ENCODE peak calls at places on chromosomes 1 and 21, in seven cellular contexts. One of them, this sample, is unnamed. For H3K9me3, the result is how much of the 10 kb centered on the place peaks cover.

GRCh38 chr21:43817157-43818086 is 28.0 kb downstream of the RRP1 start:
- DNase-seq in neural progenitor cell: no peak
- DNase-seq in OCI-LY7: no peak
- DNase-seq in heart right ventricle: no peak
- DNase-seq in stomach: no peak
- DNase-seq in AG04450: no peak
- DNase-seq in DND-41: no peak
- DNase-seq in this sample: no peak

GRCh38 chr1:214472362-214472761 is 79.0 kb downstream of the PTPN14 start:
- DNase-seq in OCI-LY7: no peak
- DNase-seq in neural progenitor cell: no peak
- DNase-seq in AG04450: no peak
- DNase-seq in stomach: no peak
- DNase-seq in DND-41: no peak
- DNase-seq in heart right ventricle: no peak
- DNase-seq in this sample: no peak

GRCh38 chr1:26288311-26288941 is 8.5 kb downstream of the SH3BGRL3 start:
- DNase-seq in heart right ventricle: no peak
- DNase-seq in AG04450: no peak
- DNase-seq in stomach: no peak
- DNase-seq in neural progenitor cell: no peak
- DNase-seq in DND-41: peak
- DNase-seq in OCI-LY7: peak
- DNase-seq in this sample: no peak

GRCh38 chr1:159248311-159248710 is 43.6 kb downstream of the ACKR1 start:
- DNase-seq in neural progenitor cell: no peak
- DNase-seq in stomach: no peak
- DNase-seq in OCI-LY7: no peak
- DNase-seq in DND-41: no peak
- DNase-seq in AG04450: no peak
- DNase-seq in heart right ventricle: no peak
- DNase-seq in this sample: no peak

GRCh38 chr1:17734609-17735008 is 20.5 kb upstream of the ACTL8 start:
- DNase-seq in OCI-LY7: no peak
- DNase-seq in neural progenitor cell: no peak
- DNase-seq in stomach: no peak
- DNase-seq in heart right ventricle: no peak
- DNase-seq in AG04450: no peak
- DNase-seq in DND-41: no peak
- DNase-seq in this sample: no peak

GRCh38 chr1:16716691-16717173 is 23.6 kb upstream of the RNU1-4 start:
- DNase-seq in OCI-LY7: peak
- DNase-seq in stomach: peak
- DNase-seq in DND-41: no peak
- DNase-seq in AG04450: no peak
- DNase-seq in neural progenitor cell: no peak
- DNase-seq in heart right ventricle: no peak
- DNase-seq in this sample: peak

GRCh38 chr1:218479436-218480115 is 134.4 kb downstream of the TGFB2 start:
- DNase-seq in heart right ventricle: no peak
- DNase-seq in neural progenitor cell: no peak
- DNase-seq in DND-41: no peak
- DNase-seq in AG04450: peak
- DNase-seq in stomach: no peak
- DNase-seq in OCI-LY7: no peak
- DNase-seq in this sample: no peak

GRCh38 chr1:206883160-206883559 is 14.1 kb upstream of the IL24 start:
- DNase-seq in stomach: no peak
- DNase-seq in neural progenitor cell: no peak
- DNase-seq in AG04450: no peak
- DNase-seq in heart right ventricle: no peak
- DNase-seq in OCI-LY7: no peak
- DNase-seq in DND-41: no peak
- DNase-seq in this sample: no peak

GRCh38 chr1:147669475-147670318 is 627 bp downstream of the ACP6 start:
- DNase-seq in stomach: peak
- DNase-seq in OCI-LY7: peak
- DNase-seq in neural progenitor cell: peak
- DNase-seq in AG04450: no peak
- DNase-seq in heart right ventricle: peak
- DNase-seq in DND-41: peak
- DNase-seq in this sample: peak

GRCh38 chr1:154404984-154405761 is at the start of gene IL6R:
- DNase-seq in AG04450: peak
- DNase-seq in stomach: peak
- DNase-seq in OCI-LY7: peak
- DNase-seq in heart right ventricle: peak
- DNase-seq in neural progenitor cell: peak
- DNase-seq in DND-41: peak
- DNase-seq in this sample: peak

GRCh38 chr1:154404511-154404931 is 622 bp upstream of the IL6R start:
- DNase-seq in heart right ventricle: no peak
- DNase-seq in neural progenitor cell: no peak
- DNase-seq in stomach: no peak
- DNase-seq in OCI-LY7: no peak
- DNase-seq in DND-41: no peak
- DNase-seq in AG04450: no peak
- DNase-seq in this sample: peak

GRCh38 chr1:154402409-154402921 is 2.7 kb upstream of the IL6R start:
- DNase-seq in neural progenitor cell: no peak
- DNase-seq in OCI-LY7: no peak
- DNase-seq in heart right ventricle: no peak
- DNase-seq in stomach: no peak
- DNase-seq in DND-41: no peak
- DNase-seq in AG04450: no peak
- DNase-seq in this sample: no peak

GRCh38 chr1:154403300-154403943 is 1.7 kb upstream of the IL6R start:
- DNase-seq in stomach: no peak
- DNase-seq in OCI-LY7: no peak
- DNase-seq in heart right ventricle: no peak
- DNase-seq in neural progenitor cell: no peak
- DNase-seq in DND-41: peak
- DNase-seq in AG04450: no peak
- DNase-seq in this sample: peak

DNA sequence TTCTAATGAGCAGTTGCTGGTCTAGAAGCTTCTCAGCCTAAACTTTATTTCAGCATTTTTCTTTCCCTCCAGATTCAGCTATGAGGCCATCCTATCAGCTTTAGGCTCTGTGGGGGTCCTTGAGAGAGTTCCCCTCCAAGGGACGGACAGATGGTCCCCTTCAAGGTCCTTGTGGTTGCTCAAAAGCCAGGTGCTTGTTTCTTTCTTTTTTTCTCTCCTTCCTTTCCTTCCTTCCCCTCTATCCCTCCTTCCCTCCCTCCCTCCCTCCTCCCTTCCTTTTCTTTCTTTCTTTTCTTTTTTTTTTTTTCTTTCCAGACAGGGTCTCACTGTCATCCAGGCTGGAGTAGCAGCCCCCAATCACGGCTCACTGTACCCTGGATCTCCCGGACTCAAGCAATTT is 1.2 kb upstream of the IL6R start:
- DNase-seq in AG04450: no peak
- DNase-seq in DND-41: no peak
- DNase-seq in stomach: no peak
- DNase-seq in heart right ventricle: no peak
- DNase-seq in neural progenitor cell: no peak
- DNase-seq in OCI-LY7: no peak
- DNase-seq in this sample: no peak
- H3K4me3 ChIP-seq in AG04450: no peak
- H3K4me3 ChIP-seq in DND-41: no peak
- H3K4me3 ChIP-seq in stomach: no peak
- H3K4me3 ChIP-seq in heart right ventricle: no peak
- H3K4me3 ChIP-seq in neural progenitor cell: no peak
- H3K4me3 ChIP-seq in OCI-LY7: no peak
- H3K4me3 ChIP-seq in this sample: no peak

GRCh38 chr1:109255673-109256072 is 6.3 kb downstream of the CELSR2 start:
- DNase-seq in heart right ventricle: no peak
- DNase-seq in neural progenitor cell: no peak
- DNase-seq in AG04450: no peak
- DNase-seq in OCI-LY7: no peak
- DNase-seq in DND-41: no peak
- DNase-seq in stomach: no peak
- DNase-seq in this sample: no peak
- H3K27ac ChIP-seq in heart right ventricle: no peak
- H3K27ac ChIP-seq in neural progenitor cell: peak
- H3K27ac ChIP-seq in AG04450: no peak
- H3K27ac ChIP-seq in OCI-LY7: no peak
- H3K27ac ChIP-seq in DND-41: no peak
- H3K27ac ChIP-seq in stomach: no peak
- H3K27ac ChIP-seq in this sample: peak

GRCh38 chr21:37402251-37402867 is 35.8 kb downstream of the DYRK1A start:
- DNase-seq in heart right ventricle: no peak
- DNase-seq in OCI-LY7: no peak
- DNase-seq in DND-41: no peak
- DNase-seq in AG04450: no peak
- DNase-seq in neural progenitor cell: no peak
- DNase-seq in stomach: no peak
- DNase-seq in this sample: no peak
- H3K9me3 ChIP-seq in heart right ventricle: under half
- H3K9me3 ChIP-seq in OCI-LY7: under half
- H3K9me3 ChIP-seq in DND-41: under half
- H3K9me3 ChIP-seq in AG04450: under half
- H3K9me3 ChIP-seq in neural progenitor cell: under half
- H3K9me3 ChIP-seq in stomach: under half
- H3K9me3 ChIP-seq in this sample: under half

DNA sequence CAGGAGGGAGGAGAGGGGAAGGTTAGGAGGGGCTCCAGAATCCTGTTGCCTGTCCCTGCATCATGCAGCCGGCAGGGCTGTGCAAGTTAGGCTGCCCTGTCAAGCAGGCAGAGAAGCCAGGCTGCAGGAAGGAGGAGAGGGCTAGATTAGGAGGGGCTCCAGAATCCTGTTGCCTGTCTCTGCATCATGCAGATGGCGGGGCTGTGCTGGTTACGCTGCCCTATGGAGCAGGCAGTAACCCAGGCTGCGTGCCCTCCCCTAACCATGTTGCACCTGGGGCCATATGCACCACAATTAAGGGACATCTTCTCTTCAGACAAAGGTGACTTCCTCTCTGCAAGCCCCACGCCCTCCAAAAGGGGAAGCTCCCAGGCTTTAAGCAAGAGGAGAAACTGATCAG is 457.5 kb downstream of the SETD4 start:
- DNase-seq in heart right ventricle: no peak
- DNase-seq in OCI-LY7: no peak
- DNase-seq in AG04450: no peak
- DNase-seq in stomach: no peak
- DNase-seq in neural progenitor cell: no peak
- DNase-seq in DND-41: peak
- DNase-seq in this sample: no peak
- H3K4me3 ChIP-seq in heart right ventricle: no peak
- H3K4me3 ChIP-seq in OCI-LY7: no peak
- H3K4me3 ChIP-seq in AG04450: no peak
- H3K4me3 ChIP-seq in stomach: no peak
- H3K4me3 ChIP-seq in neural progenitor cell: no peak
- H3K4me3 ChIP-seq in DND-41: no peak
- H3K4me3 ChIP-seq in this sample: no peak

GRCh38 chr1:2074316-2074855 is 24.2 kb downstream of the PRKCZ start:
- DNase-seq in DND-41: no peak
- DNase-seq in AG04450: no peak
- DNase-seq in heart right ventricle: peak
- DNase-seq in stomach: no peak
- DNase-seq in OCI-LY7: no peak
- DNase-seq in neural progenitor cell: no peak
- DNase-seq in this sample: no peak
- H3K27ac ChIP-seq in DND-41: no peak
- H3K27ac ChIP-seq in AG04450: no peak
- H3K27ac ChIP-seq in heart right ventricle: no peak
- H3K27ac ChIP-seq in stomach: no peak
- H3K27ac ChIP-seq in OCI-LY7: no peak
- H3K27ac ChIP-seq in neural progenitor cell: no peak
- H3K27ac ChIP-seq in this sample: no peak